ENCODE peak calls at places on chromosomes 7 and 10, in four cellular contexts. N is GDM1, H is HTR-8/SVneo, V is sigmoid colon. R is an unnamed sample.

GRCh38 chr7:1558181-1558811 is 2.3 kb upstream of the TMEM184A start:
- DNase-seq in V (no peak), H (no peak), N (no peak), R (no peak)

GRCh38 chr10:29199344-29199743 is 89.5 kb upstream of the LYZL1 start:
- DNase-seq in V (no peak), N (no peak), H (no peak), R (no peak)

GRCh38 chr7:132687981-132688383 is 111.7 kb upstream of the PLXNA4 start:
- DNase-seq in H (no peak), N (no peak), V (no peak), R (no peak)

GRCh38 chr7:84548366-84549085 is 353.9 kb upstream of the SEMA3A start:
- DNase-seq in N (no peak), V (no peak), H (peak), R (no peak)

GRCh38 chr10:36188461-36188860 is 546.4 kb upstream of the FZD8 start:
- DNase-seq in V (no peak), H (no peak), N (no peak), R (no peak)

GRCh38 chr10:118873738-118874105 is 119.0 kb upstream of the CACUL1 start:
- DNase-seq in H (no peak), V (no peak), N (no peak), R (no peak)

GRCh38 chr7:127673902-127674301 is 21.9 kb downstream of the SND1 start:
- DNase-seq in N (no peak), H (no peak), V (no peak), R (no peak)

GRCh38 chr10:68099736-68100135 is 9.6 kb upstream of the MYPN start:
- DNase-seq in V (no peak), N (no peak), H (no peak), R (no peak)

GRCh38 chr7:111006691-111007090 is 84.2 kb upstream of the LRRN3 start:
- DNase-seq in N (no peak), V (no peak), H (no peak), R (no peak)

GRCh38 chr7:39527296-39527695 is 38.9 kb upstream of the YAE1 start:
- DNase-seq in H (no peak), V (no peak), N (no peak), R (no peak)

GRCh38 chr10:78471326-78471722 is 437.7 kb downstream of the RPS24 start:
- DNase-seq in H (no peak), N (no peak), V (no peak), R (no peak)

GRCh38 chr7:40199076-40199802 is 64.4 kb downstream of the SUGCT start:
- DNase-seq in N (no peak), H (peak), V (no peak), R (peak)

GRCh38 chr10:73809061-73809818 is 2.2 kb downstream of the NDST2 start:
- DNase-seq in V (no peak), H (no peak), N (no peak), R (no peak)

GRCh38 chr7:2796358-2797352 is 47.5 kb downstream of the GNA12 start:
- DNase-seq in H (no peak), V (peak), N (no peak), R (no peak)

GRCh38 chr7:22952306-22953011 is 61.5 kb downstream of the HYCC1 start:
- DNase-seq in V (no peak), N (no peak), H (no peak), R (no peak)

GRCh38 chr7:55827577-55827976 is 35.0 kb downstream of the SEPTIN14 start:
- DNase-seq in H (no peak), N (no peak), V (no peak), R (no peak)

GRCh38 chr7:151784843-151785680 is 91.9 kb downstream of the PRKAG2 start:
- DNase-seq in H (no peak), V (no peak), N (no peak), R (no peak)